ENCODE peak calls at places on chromosome 2, in seven cellular contexts. R, T, B, C, P, I and H are unnamed samples.

GRCh38 chr2:155310589-155310988 is 612.1 kb downstream of the KCNJ3 start:
- DNase-seq in B (peak; percentile 47), C (peak; percentile 33), I (no peak), T (no peak), R (no peak), P (peak; percentile 48), H (peak; percentile 47)

GRCh38 chr2:199764273-199764800 is 86.7 kb downstream of the FTCDNL1 start:
- DNase-seq in B (no peak), T (no peak), P (no peak), C (no peak), R (no peak), I (peak; percentile 38), H (no peak)

GRCh38 chr2:54054271-54054670 is 61.1 kb upstream of the ACYP2 start:
- DNase-seq in I (no peak), B (no peak), R (peak; percentile 51), C (no peak), T (no peak), P (no peak), H (no peak)

GRCh38 chr2:240452471-240453256 is 17.2 kb downstream of the GPC1 start:
- DNase-seq in C (peak; percentile 11), T (peak; percentile 25), P (peak; percentile 57), R (no peak), I (peak; percentile 71), B (no peak), H (no peak)

GRCh38 chr2:172172513-172173217 is 70.0 kb upstream of the DLX2 start:
- DNase-seq in P (peak; percentile 52), I (peak; percentile 83), R (peak; percentile 36), B (peak; percentile 33), C (peak; percentile 52), T (no peak), H (no peak)

GRCh38 chr2:106157416-106157815 is 36.7 kb downstream of the UXS1 start:
- DNase-seq in P (no peak), I (no peak), T (no peak), B (no peak), C (no peak), R (no peak), H (peak; percentile 66)

GRCh38 chr2:127094509-127095366 is 12.2 kb downstream of the BIN1 start:
- DNase-seq in B (no peak), I (peak; percentile 68), C (no peak), R (no peak), P (peak; percentile 69), T (no peak), H (no peak)

GRCh38 chr2:39416172-39416571 is 20.9 kb downstream of the MAP4K3 start:
- DNase-seq in I (no peak), C (no peak), R (no peak), B (no peak), T (no peak), P (peak; percentile 55), H (no peak)

GRCh38 chr2:191638802-191639172 is 39.1 kb upstream of the NABP1 start:
- DNase-seq in R (no peak), I (no peak), P (no peak), B (no peak), T (no peak), C (no peak), H (no peak)

GRCh38 chr2:191202881-191203397 is 42.3 kb upstream of the MYO1B start:
- DNase-seq in B (no peak), R (no peak), C (no peak), I (no peak), P (peak; percentile 40), T (peak; percentile 46), H (peak; percentile 72)

GRCh38 chr2:86825020-86825727 is 34.5 kb upstream of the CD8A start:
- DNase-seq in R (no peak), C (no peak), I (no peak), B (no peak), P (no peak), T (no peak), H (no peak)

GRCh38 chr2:27566628-27567027 is 16.2 kb upstream of the ZNF512 start:
- DNase-seq in B (no peak), I (no peak), P (peak; percentile 25), T (no peak), R (no peak), C (peak; percentile 82), H (peak; percentile 97)

GRCh38 chr2:60172801-60173200 is 380.7 kb downstream of the BCL11A start:
- DNase-seq in R (no peak), T (no peak), B (no peak), C (no peak), P (no peak), I (no peak), H (no peak)

GRCh38 chr2:109320195-109320935 is 191.4 kb downstream of the SH3RF3 start:
- DNase-seq in C (no peak), P (no peak), B (no peak), R (no peak), T (no peak), I (no peak), H (no peak)

GRCh38 chr2:163664610-163665009 is 71.2 kb downstream of the FIGN start:
- DNase-seq in C (no peak), R (no peak), B (no peak), P (peak; percentile 83), T (no peak), I (no peak), H (peak; percentile 51)

GRCh38 chr2:232869138-232870001 is 694 bp upstream of the SNORC start:
- DNase-seq in B (no peak), R (no peak), C (no peak), P (no peak), T (no peak), I (no peak), H (no peak)

GRCh38 chr2:164843346-164843841 is 1.8 kb upstream of the COBLL1 start:
- DNase-seq in C (no peak), R (no peak), T (no peak), B (no peak), P (no peak), I (no peak), H (peak; percentile 88)

GRCh38 chr2:138949517-138949916 is 169.3 kb upstream of the NXPH2 start:
- DNase-seq in R (no peak), I (no peak), C (peak; percentile 5), P (no peak), B (peak; percentile 85), T (no peak), H (peak; percentile 85)

GRCh38 chr2:242012956-242013764 is 143.6 kb downstream of the RTP5 start:
- DNase-seq in C (no peak), I (no peak), P (no peak), B (no peak), R (no peak), T (no peak), H (no peak)

GRCh38 chr2:160028431-160029269 is 33.8 kb downstream of the PLA2R1 start:
- DNase-seq in I (no peak), P (peak; percentile 65), B (no peak), T (no peak), C (peak; percentile 62), R (no peak), H (no peak)

GRCh38 chr2:8534729-8535397 is 147.0 kb upstream of the ID2 start:
- DNase-seq in P (peak; percentile 82), I (peak; percentile 58), B (no peak), T (no peak), C (no peak), R (no peak), H (no peak)

GRCh38 chr2:31227110-31227509 is 6.8 kb upstream of the EHD3 start:
- DNase-seq in C (no peak), P (no peak), R (no peak), T (no peak), I (no peak), B (no peak), H (peak; percentile 37)

GRCh38 chr2:71472019-71472418 is 18.7 kb downstream of the DYSF start:
- DNase-seq in R (no peak), I (no peak), C (no peak), B (no peak), T (no peak), P (no peak), H (no peak)

GRCh38 chr2:5696741-5697521 is 4.7 kb downstream of the SOX11 start:
- DNase-seq in C (no peak), I (no peak), R (peak; percentile 70), B (no peak), P (peak; percentile 76), T (no peak), H (no peak)

GRCh38 chr2:126775300-126775985 is 119.5 kb downstream of the GYPC start:
- DNase-seq in R (no peak), T (no peak), P (no peak), C (no peak), B (no peak), I (no peak), H (no peak)

GRCh38 chr2:71006287-71006686 is 11.6 kb upstream of the TEX261 start:
- DNase-seq in C (no peak), B (no peak), P (no peak), I (no peak), T (no peak), R (no peak), H (no peak)

GRCh38 chr2:217075225-217075802 is 215.4 kb upstream of the TNP1 start:
- DNase-seq in T (no peak), R (no peak), B (no peak), C (no peak), P (peak; percentile 77), I (no peak), H (no peak)

GRCh38 chr2:217074576-217075224 is 214.8 kb upstream of the TNP1 start:
- DNase-seq in R (no peak), I (no peak), P (peak; percentile 74), C (no peak), T (no peak), B (no peak), H (no peak)

GRCh38 chr2:217076651-217077232 is 216.9 kb upstream of the TNP1 start:
- DNase-seq in T (no peak), B (no peak), C (no peak), R (no peak), P (no peak), I (no peak), H (no peak)

GRCh38 chr2:217079165-217079564 is 219.3 kb upstream of the TNP1 start:
- DNase-seq in R (no peak), T (no peak), B (no peak), P (no peak), I (no peak), C (no peak), H (no peak)

GRCh38 chr2:217077841-217078407 is 218.1 kb upstream of the TNP1 start:
- DNase-seq in T (no peak), I (no peak), C (no peak), B (no peak), P (peak; percentile 22), R (no peak), H (peak; percentile 27)
- H3K4me3 ChIP-seq in T (no peak overlapping the region), I (no peak overlapping the region), C (no peak overlapping the region), B (no peak overlapping the region), P (no peak overlapping the region), R (no peak overlapping the region), H (no peak overlapping the region)

GRCh38 chr2:148234143-148234542 is 213.3 kb downstream of the MBD5 start:
- DNase-seq in C (no peak), T (no peak), R (no peak), P (no peak), I (no peak), B (no peak), H (no peak)
- H3K4me3 ChIP-seq in C (no peak overlapping the region), T (no peak overlapping the region), R (no peak overlapping the region), P (no peak overlapping the region), I (no peak overlapping the region), B (no peak overlapping the region), H (no peak overlapping the region)

GRCh38 chr2:206981739-206982336 is 42.5 kb downstream of the CPO start:
- DNase-seq in B (peak; percentile 36), R (peak; percentile 2), P (peak; percentile 82), I (peak; percentile 27), C (peak; percentile 79), T (peak; percentile 49), H (peak; percentile 52)
- H3K4me3 ChIP-seq in B (no peak overlapping the region), R (no peak overlapping the region), P (no peak overlapping the region), I (no peak overlapping the region), C (no peak overlapping the region), T (no peak overlapping the region), H (no peak overlapping the region)

GRCh38 chr2:85772841-85773491 is 19.2 kb downstream of the ATOH8 start:
- DNase-seq in P (no peak), B (no peak), T (no peak), I (no peak), C (no peak), R (no peak), H (no peak)
- H3K4me3 ChIP-seq in P (peak overlapping the region; percentile 31), B (no peak overlapping the region), T (no peak overlapping the region), I (no peak overlapping the region), C (no peak overlapping the region), R (no peak overlapping the region), H (no peak overlapping the region)